ENCODE peak calls at places on chromosome 4, in seven cellular contexts. I is stimulated activated CD8-positive, alpha-beta memory T cell treated with anti-CD3 and anti-CD28 coated beads, Interleukin-7, amount 100 ng/mL, for 24 hours; Z is stimulated activated CD4-positive, alpha-beta T cell treated with anti-CD3 and anti-CD28 coated beads, Interleukin-4, amount 100 ng/mL, for 4 hours; B is nucleus accumbens; Y is hepatic stellate cell; P is NCI-H748 treated with DMSO at 0.1 percent for 48 hours; U is sciatic nerve. W is an unnamed sample.

GRCh38 chr4:19382993-19383392 is 868.7 kb upstream of the SLIT2 start:
- DNase-seq in I (no peak), Z (no peak), B (no peak), Y (no peak), P (no peak), U (no peak), W (peak; percentile 17)

GRCh38 chr4:158170691-158171455 is 2.0 kb downstream of the GASK1B start:
- DNase-seq in I (no peak), Z (no peak), B (no peak), Y (no peak), P (no peak), U (peak; percentile 88), W (no peak)

GRCh38 chr4:173343832-173344397 is 9.8 kb upstream of the HMGB2 start:
- DNase-seq in I (no peak), Z (no peak), B (no peak), Y (no peak), P (no peak), U (no peak), W (no peak)

GRCh38 chr4:7737268-7737645 is 202.4 kb downstream of the AFAP1 start:
- DNase-seq in I (no peak), Z (no peak), B (no peak), Y (no peak), P (no peak), U (no peak), W (no peak)

GRCh38 chr4:15945516-15945915 is 7.0 kb upstream of the FGFBP1 start:
- DNase-seq in I (no peak), Z (no peak), B (no peak), Y (no peak), P (no peak), U (no peak), W (no peak)

GRCh38 chr4:92234393-92235176 is 69.2 kb upstream of the GRID2 start:
- DNase-seq in I (no peak), Z (no peak), B (no peak), Y (peak; percentile 18), P (no peak), U (no peak), W (no peak)

GRCh38 chr4:15585331-15585730 is 69.8 kb downstream of the FBXL5 start:
- DNase-seq in I (no peak), Z (no peak), B (no peak), Y (no peak), P (no peak), U (no peak), W (no peak)

GRCh38 chr4:30714408-30715031 is 5.6 kb upstream of the PCDH7 start:
- DNase-seq in I (no peak), Z (no peak), B (no peak), Y (peak; percentile 51), P (peak; percentile 3), U (no peak), W (peak; percentile 52)

GRCh38 chr4:3344596-3344995 is 51.8 kb downstream of the RGS12 start:
- DNase-seq in I (no peak), Z (no peak), B (no peak), Y (no peak), P (no peak), U (no peak), W (no peak)

GRCh38 chr4:166091914-166092510 is 219.0 kb downstream of the TLL1 start:
- DNase-seq in I (no peak), Z (no peak), B (no peak), Y (peak; percentile 1), P (peak; percentile 48), U (no peak), W (peak; percentile 51)

GRCh38 chr4:186132577-186133277 is 28.2 kb downstream of the FAM149A start:
- DNase-seq in I (no peak), Z (no peak), B (no peak), Y (no peak), P (no peak), U (no peak), W (no peak)

GRCh38 chr4:175542787-175543186 is 269.3 kb downstream of the GPM6A start:
- DNase-seq in I (no peak), Z (no peak), B (no peak), Y (no peak), P (peak; percentile 83), U (no peak), W (peak; percentile 91)